ENCODE peak calls at places on chromosomes 3 and 15, in four cellular contexts. U, N, E and D are unnamed samples.

GRCh38 chr3:46368569-46368968 is 2.2 kb upstream of the CCR5 start:
- DNase-seq in N (peak), U (no peak), E (peak), D (no peak)

GRCh38 chr3:37028329-37028728 is 35.0 kb downstream of the MLH1 start:
- DNase-seq in N (no peak), E (no peak), U (no peak), D (no peak)

GRCh38 chr3:87167634-87168456 is 59.3 kb upstream of the CHMP2B start:
- DNase-seq in E (peak), N (no peak), U (peak), D (peak)

GRCh38 chr15:85997618-85998017 is 82.1 kb upstream of the AGBL1 start:
- DNase-seq in U (no peak), N (no peak), E (no peak), D (no peak)

GRCh38 chr15:80596521-80596976 is 98.6 kb upstream of the ABHD17C start:
- DNase-seq in E (no peak), U (no peak), N (no peak), D (no peak)

GRCh38 chr3:189898559-189899153 is 222.0 kb downstream of the P3H2 start:
- DNase-seq in N (no peak), U (peak), E (peak), D (no peak)

GRCh38 chr3:8318002-8318649 is 183.5 kb upstream of the LMCD1 start:
- DNase-seq in U (peak), N (no peak), E (peak), D (peak)

GRCh38 chr15:65071381-65071811 is 3.6 kb upstream of the RASL12 start:
- DNase-seq in N (peak), E (no peak), U (no peak), D (no peak)

GRCh38 chr3:4343258-4343657 is 40.1 kb downstream of the SETMAR start:
- DNase-seq in U (peak), E (peak), N (no peak), D (peak)

GRCh38 chr3:127211118-127212060 is 18.5 kb downstream of the PRR23E start:
- DNase-seq in U (no peak), E (no peak), N (no peak), D (no peak)

GRCh38 chr3:151962371-151962770 is 88.9 kb downstream of the SUCNR1 start:
- DNase-seq in U (no peak), N (no peak), E (no peak), D (no peak)

DNA sequence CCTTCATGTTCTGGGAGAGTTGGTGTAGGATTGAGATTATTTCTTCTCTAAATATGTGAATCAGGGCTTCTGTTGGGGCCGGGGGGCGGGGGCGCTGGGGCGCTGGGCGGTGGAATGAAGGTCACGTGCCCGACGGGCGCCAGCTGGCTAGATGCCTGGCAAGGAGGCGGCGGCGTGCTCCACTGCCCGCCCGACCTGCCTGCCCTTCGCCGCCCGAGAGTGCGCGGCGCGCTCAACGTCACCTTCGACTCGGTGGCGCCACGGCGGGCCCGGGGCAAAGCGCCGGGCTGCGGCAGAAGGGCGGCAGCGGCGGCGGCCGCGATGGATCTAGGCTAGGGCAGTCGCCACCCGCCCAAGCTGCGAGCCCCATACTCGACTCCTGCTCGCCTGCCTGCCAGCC is 47.0 kb upstream of the LHFPL4 start:
- DNase-seq in U (peak), E (no peak), N (peak), D (no peak)
- H3K4me3 ChIP-seq in U (peak), E (peak), N (peak), D (no peak)

DNA sequence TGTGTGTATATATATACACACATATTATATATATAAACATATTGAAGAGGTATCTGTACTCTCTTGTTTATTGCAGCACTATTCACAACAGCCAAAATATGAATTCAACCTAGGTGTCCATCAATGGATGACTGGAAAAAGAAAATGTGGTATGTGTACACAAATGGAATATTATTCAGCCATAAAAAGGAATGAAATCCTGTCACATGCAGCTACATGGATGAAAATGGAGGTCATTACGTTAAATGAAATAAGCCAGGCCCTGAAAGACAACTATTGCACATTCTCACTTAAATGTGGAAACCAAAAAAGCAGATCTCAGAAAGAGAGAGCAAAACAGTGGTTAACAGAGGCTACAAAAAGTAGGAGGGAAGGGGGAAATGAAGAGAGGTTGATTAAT is 49.5 kb downstream of the CEP70 start:
- DNase-seq in U (no peak), E (no peak), N (no peak), D (no peak)
- H3K4me3 ChIP-seq in U (no peak), E (no peak), N (no peak), D (no peak)

GRCh38 chr3:13045904-13046568 is 27.2 kb downstream of the IQSEC1 start:
- DNase-seq in E (no peak), U (no peak), N (peak), D (no peak)
- H3K4me3 ChIP-seq in E (no peak), U (no peak), N (no peak), D (no peak)

GRCh38 chr3:112117826-112118571 is 15.0 kb downstream of the GCSAM start:
- DNase-seq in N (peak), E (no peak), U (no peak), D (no peak)

GRCh38 chr3:112115806-112116383 is 17.2 kb downstream of the GCSAM start:
- DNase-seq in E (no peak), U (no peak), N (no peak), D (no peak)

GRCh38 chr3:112117415-112117814 is 15.6 kb downstream of the GCSAM start:
- DNase-seq in U (no peak), N (no peak), E (no peak), D (no peak)

GRCh38 chr3:112115161-112115739 is 17.8 kb downstream of the GCSAM start:
- DNase-seq in U (peak), N (no peak), E (no peak), D (no peak)

DNA sequence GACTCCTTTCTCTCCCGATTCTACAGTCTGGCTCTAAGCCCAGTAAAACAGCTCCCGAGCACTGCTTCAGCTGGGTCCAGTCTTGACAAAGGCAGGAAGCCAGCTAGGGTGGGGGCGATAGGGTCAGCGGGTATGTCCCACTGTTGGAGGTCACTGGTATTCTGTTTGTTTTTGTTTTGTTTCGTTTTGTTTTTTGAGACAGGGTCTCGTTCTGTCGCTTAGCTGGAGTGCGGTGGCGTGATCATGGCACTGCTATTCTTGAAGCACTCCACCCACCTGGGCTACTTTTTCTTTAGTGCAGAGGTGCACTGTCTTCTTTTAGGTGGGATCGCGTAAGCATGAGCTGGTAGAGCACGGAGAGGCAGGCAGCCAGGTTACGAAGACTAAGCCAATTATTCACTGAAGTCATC is 16.3 kb downstream of the GCSAM start:
- DNase-seq in E (no peak), U (no peak), N (no peak), D (no peak)
- H3K4me3 ChIP-seq in E (no peak), U (no peak), N (peak), D (no peak)

DNA sequence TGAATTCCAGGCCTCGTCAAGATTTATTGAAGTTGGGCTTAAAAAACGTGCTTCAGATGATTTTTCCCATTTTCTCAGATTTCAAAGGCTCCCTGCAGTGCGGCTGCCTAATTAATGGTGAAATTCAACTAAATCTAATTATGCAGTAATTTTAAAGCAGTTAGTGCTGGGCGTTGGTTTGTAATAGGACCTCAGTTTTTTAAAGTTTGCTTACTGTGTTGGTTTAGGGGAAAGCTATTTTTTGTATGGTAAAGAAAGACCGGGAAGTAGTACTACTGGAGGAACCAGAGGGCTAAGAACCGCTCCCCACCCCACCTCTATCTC is 11.6 kb downstream of the NR2F2 start:
- DNase-seq in N (no peak), U (no peak), E (no peak), D (no peak)
- H3K4me3 ChIP-seq in N (peak), U (no peak), E (peak), D (peak)